ENCODE peak calls at places on chromosomes 11 and 22, in six cellular contexts. One of them, this sample, is unnamed.
A peak's percentile ranks its signal among the peaks of the same experiment; 100 is the strongest.

GRCh38 chr22:30514252-30514651 is 8.8 kb upstream of the SEC14L4 start:
- DNase-seq in smooth muscle cell of the brain vasculature: no peak
- DNase-seq in HuH-7.5: no peak
- DNase-seq in left ventricle myocardium inferior: no peak
- DNase-seq in WTC11: no peak
- DNase-seq in fibroblast of the aortic adventitia: no peak
- DNase-seq in this sample: no peak

GRCh38 chr11:114019046-114019445 is 40.5 kb upstream of the ZBTB16 start:
- DNase-seq in fibroblast of the aortic adventitia: no peak
- DNase-seq in HuH-7.5: no peak
- DNase-seq in left ventricle myocardium inferior: no peak
- DNase-seq in smooth muscle cell of the brain vasculature: no peak
- DNase-seq in WTC11: no peak
- DNase-seq in this sample: no peak

GRCh38 chr11:101848262-101848661 is 66.5 kb upstream of the CEP126 start:
- DNase-seq in fibroblast of the aortic adventitia: peak; percentile 50
- DNase-seq in WTC11: no peak
- DNase-seq in smooth muscle cell of the brain vasculature: no peak
- DNase-seq in left ventricle myocardium inferior: no peak
- DNase-seq in HuH-7.5: no peak
- DNase-seq in this sample: no peak

GRCh38 chr11:122020902-122021301 is 95.1 kb downstream of the BLID start:
- DNase-seq in left ventricle myocardium inferior: no peak
- DNase-seq in fibroblast of the aortic adventitia: peak; percentile 54
- DNase-seq in WTC11: no peak
- DNase-seq in HuH-7.5: no peak
- DNase-seq in smooth muscle cell of the brain vasculature: no peak
- DNase-seq in this sample: no peak

GRCh38 chr11:14119357-14119756 is 156.8 kb downstream of the SPON1 start:
- DNase-seq in left ventricle myocardium inferior: no peak
- DNase-seq in WTC11: no peak
- DNase-seq in smooth muscle cell of the brain vasculature: no peak
- DNase-seq in fibroblast of the aortic adventitia: no peak
- DNase-seq in HuH-7.5: no peak
- DNase-seq in this sample: peak; percentile 33

GRCh38 chr11:306645-307371 is 808 bp upstream of the IFITM2 start:
- DNase-seq in left ventricle myocardium inferior: no peak
- DNase-seq in fibroblast of the aortic adventitia: no peak
- DNase-seq in smooth muscle cell of the brain vasculature: no peak
- DNase-seq in WTC11: no peak
- DNase-seq in HuH-7.5: no peak
- DNase-seq in this sample: no peak

GRCh38 chr22:19289475-19290161 is 1.9 kb downstream of the CLTCL1 start:
- DNase-seq in smooth muscle cell of the brain vasculature: no peak
- DNase-seq in WTC11: no peak
- DNase-seq in HuH-7.5: no peak
- DNase-seq in fibroblast of the aortic adventitia: peak; percentile 56
- DNase-seq in left ventricle myocardium inferior: no peak
- DNase-seq in this sample: peak; percentile 30

GRCh38 chr11:45105233-45105992 is 41.0 kb upstream of the PRDM11 start:
- DNase-seq in smooth muscle cell of the brain vasculature: peak; percentile 36
- DNase-seq in HuH-7.5: peak; percentile 50
- DNase-seq in left ventricle myocardium inferior: peak; percentile 82
- DNase-seq in fibroblast of the aortic adventitia: peak; percentile 72
- DNase-seq in WTC11: peak; percentile 87
- DNase-seq in this sample: peak; percentile 66

GRCh38 chr22:47398921-47399790 is 636.7 kb downstream of the TBC1D22A start:
- DNase-seq in WTC11: no peak
- DNase-seq in HuH-7.5: no peak
- DNase-seq in smooth muscle cell of the brain vasculature: no peak
- DNase-seq in left ventricle myocardium inferior: no peak
- DNase-seq in fibroblast of the aortic adventitia: no peak
- DNase-seq in this sample: no peak

GRCh38 chr11:132864811-132865576 is 667.3 kb downstream of the OPCML start:
- DNase-seq in WTC11: peak; percentile 55
- DNase-seq in smooth muscle cell of the brain vasculature: no peak
- DNase-seq in fibroblast of the aortic adventitia: no peak
- DNase-seq in left ventricle myocardium inferior: no peak
- DNase-seq in HuH-7.5: no peak
- DNase-seq in this sample: no peak

GRCh38 chr11:45801723-45802315 is 3.1 kb upstream of the SLC35C1 start:
- DNase-seq in smooth muscle cell of the brain vasculature: no peak
- DNase-seq in fibroblast of the aortic adventitia: peak; percentile 29
- DNase-seq in left ventricle myocardium inferior: no peak
- DNase-seq in WTC11: no peak
- DNase-seq in HuH-7.5: no peak
- DNase-seq in this sample: no peak

GRCh38 chr22:44406581-44407403 is 91.2 kb downstream of the RTL6 start:
- DNase-seq in HuH-7.5: no peak
- DNase-seq in smooth muscle cell of the brain vasculature: no peak
- DNase-seq in fibroblast of the aortic adventitia: peak; percentile 19
- DNase-seq in WTC11: no peak
- DNase-seq in left ventricle myocardium inferior: no peak
- DNase-seq in this sample: no peak

GRCh38 chr11:1892116-1892515 is 421 bp upstream of the PRR33 start:
- DNase-seq in WTC11: no peak
- DNase-seq in fibroblast of the aortic adventitia: no peak
- DNase-seq in left ventricle myocardium inferior: no peak
- DNase-seq in smooth muscle cell of the brain vasculature: no peak
- DNase-seq in HuH-7.5: no peak
- DNase-seq in this sample: no peak

GRCh38 chr22:31102441-31103081 is 4.8 kb downstream of the SELENOM start:
- DNase-seq in smooth muscle cell of the brain vasculature: no peak
- DNase-seq in fibroblast of the aortic adventitia: peak; percentile 95
- DNase-seq in WTC11: no peak
- DNase-seq in left ventricle myocardium inferior: peak; percentile 72
- DNase-seq in HuH-7.5: no peak
- DNase-seq in this sample: no peak

GRCh38 chr11:64787526-64788320 is 9.4 kb upstream of the SF1 start:
- DNase-seq in fibroblast of the aortic adventitia: peak; percentile 53
- DNase-seq in WTC11: peak; percentile 85
- DNase-seq in smooth muscle cell of the brain vasculature: no peak
- DNase-seq in left ventricle myocardium inferior: no peak
- DNase-seq in HuH-7.5: peak; percentile 85
- DNase-seq in this sample: peak; percentile 68

GRCh38 chr11:86954288-86955110 is 696 bp downstream of the FZD4 start:
- DNase-seq in smooth muscle cell of the brain vasculature: no peak
- DNase-seq in HuH-7.5: no peak
- DNase-seq in left ventricle myocardium inferior: no peak
- DNase-seq in WTC11: peak; percentile 48
- DNase-seq in fibroblast of the aortic adventitia: peak; percentile 53
- DNase-seq in this sample: no peak

GRCh38 chr11:61956191-61957027 is 6.3 kb downstream of the BEST1 start:
- DNase-seq in fibroblast of the aortic adventitia: no peak
- DNase-seq in WTC11: no peak
- DNase-seq in left ventricle myocardium inferior: no peak
- DNase-seq in HuH-7.5: no peak
- DNase-seq in smooth muscle cell of the brain vasculature: no peak
- DNase-seq in this sample: peak; percentile 14

GRCh38 chr11:73576226-73576625 is 21.7 kb downstream of the FAM168A start:
- DNase-seq in fibroblast of the aortic adventitia: no peak
- DNase-seq in smooth muscle cell of the brain vasculature: no peak
- DNase-seq in HuH-7.5: no peak
- DNase-seq in left ventricle myocardium inferior: no peak
- DNase-seq in WTC11: no peak
- DNase-seq in this sample: no peak

GRCh38 chr22:49162841-49163240 is 664.8 kb downstream of the BRD1 start:
- DNase-seq in smooth muscle cell of the brain vasculature: no peak
- DNase-seq in left ventricle myocardium inferior: no peak
- DNase-seq in HuH-7.5: no peak
- DNase-seq in fibroblast of the aortic adventitia: no peak
- DNase-seq in WTC11: no peak
- DNase-seq in this sample: no peak

GRCh38 chr11:132101861-132102260 is 731.4 kb downstream of the NTM start:
- DNase-seq in fibroblast of the aortic adventitia: peak; percentile 55
- DNase-seq in HuH-7.5: no peak
- DNase-seq in smooth muscle cell of the brain vasculature: no peak
- DNase-seq in WTC11: no peak
- DNase-seq in left ventricle myocardium inferior: no peak
- DNase-seq in this sample: no peak

GRCh38 chr11:118998822-118999221 is 884 bp downstream of the CENATAC start:
- DNase-seq in HuH-7.5: no peak
- DNase-seq in fibroblast of the aortic adventitia: peak; percentile 78
- DNase-seq in WTC11: no peak
- DNase-seq in smooth muscle cell of the brain vasculature: no peak
- DNase-seq in left ventricle myocardium inferior: no peak
- DNase-seq in this sample: no peak

GRCh38 chr11:104772806-104773241 is 125.4 kb downstream of the CASP12 start:
- DNase-seq in HuH-7.5: no peak
- DNase-seq in WTC11: no peak
- DNase-seq in left ventricle myocardium inferior: no peak
- DNase-seq in smooth muscle cell of the brain vasculature: peak; percentile 37
- DNase-seq in fibroblast of the aortic adventitia: peak; percentile 75
- DNase-seq in this sample: peak; percentile 27

GRCh38 chr11:64842851-64843841 is 1.3 kb downstream of the CDC42BPG start:
- DNase-seq in smooth muscle cell of the brain vasculature: no peak
- DNase-seq in WTC11: no peak
- DNase-seq in HuH-7.5: no peak
- DNase-seq in left ventricle myocardium inferior: no peak
- DNase-seq in fibroblast of the aortic adventitia: no peak
- DNase-seq in this sample: no peak

GRCh38 chr11:1740786-1741530 is 9.4 kb downstream of the IFITM10 start:
- DNase-seq in fibroblast of the aortic adventitia: no peak
- DNase-seq in WTC11: no peak
- DNase-seq in HuH-7.5: no peak
- DNase-seq in smooth muscle cell of the brain vasculature: no peak
- DNase-seq in left ventricle myocardium inferior: no peak
- DNase-seq in this sample: no peak

GRCh38 chr11:803467-803742 is 1.6 kb downstream of the PIDD1 start:
- DNase-seq in fibroblast of the aortic adventitia: no peak
- DNase-seq in smooth muscle cell of the brain vasculature: no peak
- DNase-seq in HuH-7.5: no peak
- DNase-seq in WTC11: no peak
- DNase-seq in left ventricle myocardium inferior: no peak
- DNase-seq in this sample: no peak

GRCh38 chr11:68999093-68999747 is 13.8 kb downstream of the MRGPRF start:
- DNase-seq in fibroblast of the aortic adventitia: no peak
- DNase-seq in HuH-7.5: no peak
- DNase-seq in left ventricle myocardium inferior: no peak
- DNase-seq in WTC11: no peak
- DNase-seq in smooth muscle cell of the brain vasculature: no peak
- DNase-seq in this sample: no peak

GRCh38 chr11:125123947-125124633 is 12.7 kb upstream of the TMEM218 start:
- DNase-seq in WTC11: peak; percentile 58
- DNase-seq in smooth muscle cell of the brain vasculature: no peak
- DNase-seq in HuH-7.5: peak; percentile 49
- DNase-seq in left ventricle myocardium inferior: peak; percentile 32
- DNase-seq in fibroblast of the aortic adventitia: peak; percentile 73
- DNase-seq in this sample: peak; percentile 53

GRCh38 chr11:18731949-18732821 is 6.2 kb upstream of the IGSF22 start:
- DNase-seq in WTC11: peak; percentile 77
- DNase-seq in fibroblast of the aortic adventitia: peak; percentile 53
- DNase-seq in left ventricle myocardium inferior: peak; percentile 55
- DNase-seq in smooth muscle cell of the brain vasculature: no peak
- DNase-seq in HuH-7.5: peak; percentile 74
- DNase-seq in this sample: peak; percentile 76

GRCh38 chr11:134573857-134574256 is 161.8 kb upstream of the B3GAT1 start:
- DNase-seq in WTC11: no peak
- DNase-seq in left ventricle myocardium inferior: no peak
- DNase-seq in fibroblast of the aortic adventitia: no peak
- DNase-seq in HuH-7.5: no peak
- DNase-seq in smooth muscle cell of the brain vasculature: no peak
- DNase-seq in this sample: peak; percentile 5

GRCh38 chr11:66311965-66312548 is 4.8 kb downstream of the CD248 start:
- DNase-seq in HuH-7.5: peak; percentile 100
- DNase-seq in fibroblast of the aortic adventitia: peak; percentile 93
- DNase-seq in left ventricle myocardium inferior: peak; percentile 93
- DNase-seq in smooth muscle cell of the brain vasculature: peak; percentile 94
- DNase-seq in WTC11: peak; percentile 94
- DNase-seq in this sample: peak; percentile 98

GRCh38 chr22:37607912-37608476 is 640 bp upstream of the GGA1 start:
- DNase-seq in WTC11: no peak
- DNase-seq in HuH-7.5: peak; percentile 91
- DNase-seq in left ventricle myocardium inferior: no peak
- DNase-seq in fibroblast of the aortic adventitia: no peak
- DNase-seq in smooth muscle cell of the brain vasculature: no peak
- DNase-seq in this sample: no peak

GRCh38 chr22:47123827-47124442 is 361.5 kb downstream of the TBC1D22A start:
- DNase-seq in smooth muscle cell of the brain vasculature: no peak
- DNase-seq in fibroblast of the aortic adventitia: no peak
- DNase-seq in WTC11: no peak
- DNase-seq in left ventricle myocardium inferior: no peak
- DNase-seq in HuH-7.5: no peak
- DNase-seq in this sample: no peak

GRCh38 chr11:75582461-75582934 is 20.4 kb downstream of the SERPINH1 start:
- DNase-seq in smooth muscle cell of the brain vasculature: no peak
- DNase-seq in left ventricle myocardium inferior: no peak
- DNase-seq in HuH-7.5: no peak
- DNase-seq in WTC11: no peak
- DNase-seq in fibroblast of the aortic adventitia: no peak
- DNase-seq in this sample: no peak

GRCh38 chr22:38298312-38299000 is 18.8 kb downstream of the CSNK1E start:
- DNase-seq in smooth muscle cell of the brain vasculature: no peak
- DNase-seq in WTC11: peak; percentile 63
- DNase-seq in fibroblast of the aortic adventitia: peak; percentile 90
- DNase-seq in left ventricle myocardium inferior: no peak
- DNase-seq in HuH-7.5: no peak
- DNase-seq in this sample: peak; percentile 46

GRCh38 chr11:72553748-72554147 is 119.4 kb upstream of the CLPB start:
- DNase-seq in HuH-7.5: no peak
- DNase-seq in fibroblast of the aortic adventitia: no peak
- DNase-seq in smooth muscle cell of the brain vasculature: no peak
- DNase-seq in left ventricle myocardium inferior: no peak
- DNase-seq in WTC11: peak; percentile 73
- DNase-seq in this sample: peak; percentile 58

GRCh38 chr11:3837793-3838192 is 3.0 kb downstream of the RHOG start:
- DNase-seq in HuH-7.5: no peak
- DNase-seq in fibroblast of the aortic adventitia: no peak
- DNase-seq in WTC11: no peak
- DNase-seq in left ventricle myocardium inferior: peak; percentile 40
- DNase-seq in smooth muscle cell of the brain vasculature: no peak
- DNase-seq in this sample: no peak